ENCODE peak calls at places on chromosomes 7 and 10, in seven cellular contexts. Q is GM20000; H is NCI-H2171 treated with DMSO at 0.1 percent for 48 hours; N is fibroblast of gingiva; R is ELR; Z is hypothalamus; F is activated CD8-positive, alpha-beta memory T cell treated with anti-CD3 and anti-CD28 coated beads, Interleukin-2, amount 10 ng/mL, durations not matched to agents 7 days and 5 days. J is an unnamed sample.

GRCh38 chr10:101781655-101781983 is 1.6 kb downstream of the NPM3 start:
- DNase-seq in Z (no peak), R (no peak), F (no peak), N (no peak), H (no peak), Q (no peak), J (no peak)

GRCh38 chr10:89476676-89477075 is 58.7 kb downstream of the SLC16A12 start:
- DNase-seq in H (no peak), Z (no peak), R (no peak), N (no peak), Q (no peak), F (no peak), J (no peak)

GRCh38 chr10:92562424-92562823 is 11.5 kb downstream of the IDE start:
- DNase-seq in H (no peak), Q (no peak), Z (no peak), F (no peak), R (no peak), N (no peak), J (no peak)

GRCh38 chr10:13421382-13421917 is 73.4 kb upstream of the SEPHS1 start:
- DNase-seq in R (no peak), Z (no peak), N (no peak), H (no peak), F (no peak), Q (no peak), J (no peak)

GRCh38 chr7:135980665-135981180 is 3.6 kb upstream of the MTPN start:
- DNase-seq in H (no peak), Q (peak), R (peak), N (peak), Z (no peak), F (peak), J (no peak)

GRCh38 chr10:127195571-127196226 is 692 bp downstream of the INSYN2A start:
- DNase-seq in Q (peak), N (peak), F (no peak), Z (no peak), H (peak), R (peak), J (no peak)

GRCh38 chr10:3482200-3482993 is 302.6 kb downstream of the KLF6 start:
- DNase-seq in Z (no peak), Q (peak), R (peak), F (no peak), H (peak), N (peak), J (peak)

GRCh38 chr7:94632338-94633024 is 23.5 kb downstream of the SGCE start:
- DNase-seq in Q (no peak), F (no peak), N (peak), H (no peak), R (peak), Z (no peak), J (no peak)